ENCODE peak calls at places on chromosomes 5 and 9, in ten cellular contexts. One of them, this sample, is unnamed.
A peak's percentile ranks its signal among the peaks of the same experiment; 100 is the strongest.

GRCh38 chr5:141434006-141434405 is 3.7 kb downstream of the PCDHGA12 start:
- DNase-seq in H1: no peak
- DNase-seq in activated T-helper 1 cell treated with anti-CD3 and anti-CD28 coated beads, Interleukin-12 subunit alpha, Interleukin-12 subunit beta, Interleukin-2, Interleukin-4 antibody, amounts not matched to agents 30 ng/mL and 10 ng/mL and 1 ng/mL, durations not matched to agents 14 hours and 24 hours and 36 hours: no peak
- DNase-seq in NCI-H82: no peak
- DNase-seq in cerebellum: no peak
- DNase-seq in stimulated activated CD4-positive, alpha-beta T cell treated with anti-CD3 and anti-CD28 coated beads, Interleukin-4, amount 100 ng/mL, for 1 hour: no peak
- DNase-seq in hypothalamus: no peak
- DNase-seq in activated CD4-positive, alpha-beta T cell treated with anti-CD3 and anti-CD28 coated beads, Interleukin-2, amount 50 U/mL, for 48 hours: no peak
- DNase-seq in tibial artery: no peak
- DNase-seq in neuronal stem cell: no peak
- DNase-seq in this sample: no peak

GRCh38 chr5:160353379-160353778 is 17.0 kb downstream of the C1QTNF2 start:
- DNase-seq in H1: no peak
- DNase-seq in activated T-helper 1 cell treated with anti-CD3 and anti-CD28 coated beads, Interleukin-12 subunit alpha, Interleukin-12 subunit beta, Interleukin-2, Interleukin-4 antibody, amounts not matched to agents 30 ng/mL and 10 ng/mL and 1 ng/mL, durations not matched to agents 14 hours and 24 hours and 36 hours: no peak
- DNase-seq in NCI-H82: no peak
- DNase-seq in cerebellum: peak; percentile 91
- DNase-seq in stimulated activated CD4-positive, alpha-beta T cell treated with anti-CD3 and anti-CD28 coated beads, Interleukin-4, amount 100 ng/mL, for 1 hour: no peak
- DNase-seq in hypothalamus: no peak
- DNase-seq in activated CD4-positive, alpha-beta T cell treated with anti-CD3 and anti-CD28 coated beads, Interleukin-2, amount 50 U/mL, for 48 hours: no peak
- DNase-seq in tibial artery: peak; percentile 72
- DNase-seq in neuronal stem cell: no peak
- DNase-seq in this sample: no peak

GRCh38 chr9:135090547-135090946 is 3.1 kb downstream of the OLFM1 start:
- DNase-seq in H1: no peak
- DNase-seq in activated T-helper 1 cell treated with anti-CD3 and anti-CD28 coated beads, Interleukin-12 subunit alpha, Interleukin-12 subunit beta, Interleukin-2, Interleukin-4 antibody, amounts not matched to agents 30 ng/mL and 10 ng/mL and 1 ng/mL, durations not matched to agents 14 hours and 24 hours and 36 hours: no peak
- DNase-seq in NCI-H82: no peak
- DNase-seq in cerebellum: no peak
- DNase-seq in stimulated activated CD4-positive, alpha-beta T cell treated with anti-CD3 and anti-CD28 coated beads, Interleukin-4, amount 100 ng/mL, for 1 hour: no peak
- DNase-seq in hypothalamus: no peak
- DNase-seq in activated CD4-positive, alpha-beta T cell treated with anti-CD3 and anti-CD28 coated beads, Interleukin-2, amount 50 U/mL, for 48 hours: no peak
- DNase-seq in tibial artery: no peak
- DNase-seq in neuronal stem cell: no peak
- DNase-seq in this sample: no peak

GRCh38 chr5:22560115-22560514 is 293.0 kb downstream of the CDH12 start:
- DNase-seq in H1: no peak
- DNase-seq in activated T-helper 1 cell treated with anti-CD3 and anti-CD28 coated beads, Interleukin-12 subunit alpha, Interleukin-12 subunit beta, Interleukin-2, Interleukin-4 antibody, amounts not matched to agents 30 ng/mL and 10 ng/mL and 1 ng/mL, durations not matched to agents 14 hours and 24 hours and 36 hours: no peak
- DNase-seq in NCI-H82: no peak
- DNase-seq in cerebellum: no peak
- DNase-seq in stimulated activated CD4-positive, alpha-beta T cell treated with anti-CD3 and anti-CD28 coated beads, Interleukin-4, amount 100 ng/mL, for 1 hour: no peak
- DNase-seq in hypothalamus: no peak
- DNase-seq in activated CD4-positive, alpha-beta T cell treated with anti-CD3 and anti-CD28 coated beads, Interleukin-2, amount 50 U/mL, for 48 hours: no peak
- DNase-seq in tibial artery: no peak
- DNase-seq in neuronal stem cell: no peak
- DNase-seq in this sample: no peak

GRCh38 chr9:136105398-136106135 is 10.5 kb upstream of the NACC2 start:
- DNase-seq in H1: no peak
- DNase-seq in activated T-helper 1 cell treated with anti-CD3 and anti-CD28 coated beads, Interleukin-12 subunit alpha, Interleukin-12 subunit beta, Interleukin-2, Interleukin-4 antibody, amounts not matched to agents 30 ng/mL and 10 ng/mL and 1 ng/mL, durations not matched to agents 14 hours and 24 hours and 36 hours: no peak
- DNase-seq in NCI-H82: no peak
- DNase-seq in cerebellum: no peak
- DNase-seq in stimulated activated CD4-positive, alpha-beta T cell treated with anti-CD3 and anti-CD28 coated beads, Interleukin-4, amount 100 ng/mL, for 1 hour: no peak
- DNase-seq in hypothalamus: no peak
- DNase-seq in activated CD4-positive, alpha-beta T cell treated with anti-CD3 and anti-CD28 coated beads, Interleukin-2, amount 50 U/mL, for 48 hours: no peak
- DNase-seq in tibial artery: peak; percentile 56
- DNase-seq in neuronal stem cell: no peak
- DNase-seq in this sample: no peak

GRCh38 chr5:132253452-132254320 is 3.8 kb upstream of the PDLIM4 start:
- DNase-seq in H1: no peak
- DNase-seq in activated T-helper 1 cell treated with anti-CD3 and anti-CD28 coated beads, Interleukin-12 subunit alpha, Interleukin-12 subunit beta, Interleukin-2, Interleukin-4 antibody, amounts not matched to agents 30 ng/mL and 10 ng/mL and 1 ng/mL, durations not matched to agents 14 hours and 24 hours and 36 hours: no peak
- DNase-seq in NCI-H82: no peak
- DNase-seq in cerebellum: no peak
- DNase-seq in stimulated activated CD4-positive, alpha-beta T cell treated with anti-CD3 and anti-CD28 coated beads, Interleukin-4, amount 100 ng/mL, for 1 hour: no peak
- DNase-seq in hypothalamus: no peak
- DNase-seq in activated CD4-positive, alpha-beta T cell treated with anti-CD3 and anti-CD28 coated beads, Interleukin-2, amount 50 U/mL, for 48 hours: no peak
- DNase-seq in tibial artery: no peak
- DNase-seq in neuronal stem cell: no peak
- DNase-seq in this sample: peak; percentile 3

GRCh38 chr9:113536483-113537226 is 73.1 kb downstream of the RGS3 start:
- DNase-seq in H1: no peak
- DNase-seq in activated T-helper 1 cell treated with anti-CD3 and anti-CD28 coated beads, Interleukin-12 subunit alpha, Interleukin-12 subunit beta, Interleukin-2, Interleukin-4 antibody, amounts not matched to agents 30 ng/mL and 10 ng/mL and 1 ng/mL, durations not matched to agents 14 hours and 24 hours and 36 hours: no peak
- DNase-seq in NCI-H82: peak; percentile 68
- DNase-seq in cerebellum: peak; percentile 20
- DNase-seq in stimulated activated CD4-positive, alpha-beta T cell treated with anti-CD3 and anti-CD28 coated beads, Interleukin-4, amount 100 ng/mL, for 1 hour: no peak
- DNase-seq in hypothalamus: peak; percentile 91
- DNase-seq in activated CD4-positive, alpha-beta T cell treated with anti-CD3 and anti-CD28 coated beads, Interleukin-2, amount 50 U/mL, for 48 hours: no peak
- DNase-seq in tibial artery: peak; percentile 65
- DNase-seq in neuronal stem cell: peak; percentile 20
- DNase-seq in this sample: no peak

GRCh38 chr9:100731557-100731956 is 153.7 kb downstream of the CAVIN4 start:
- DNase-seq in H1: no peak
- DNase-seq in activated T-helper 1 cell treated with anti-CD3 and anti-CD28 coated beads, Interleukin-12 subunit alpha, Interleukin-12 subunit beta, Interleukin-2, Interleukin-4 antibody, amounts not matched to agents 30 ng/mL and 10 ng/mL and 1 ng/mL, durations not matched to agents 14 hours and 24 hours and 36 hours: no peak
- DNase-seq in NCI-H82: no peak
- DNase-seq in cerebellum: no peak
- DNase-seq in stimulated activated CD4-positive, alpha-beta T cell treated with anti-CD3 and anti-CD28 coated beads, Interleukin-4, amount 100 ng/mL, for 1 hour: no peak
- DNase-seq in hypothalamus: no peak
- DNase-seq in activated CD4-positive, alpha-beta T cell treated with anti-CD3 and anti-CD28 coated beads, Interleukin-2, amount 50 U/mL, for 48 hours: no peak
- DNase-seq in tibial artery: no peak
- DNase-seq in neuronal stem cell: no peak
- DNase-seq in this sample: no peak

GRCh38 chr5:119926301-119926700 is 296.9 kb downstream of the FAM170A start:
- DNase-seq in H1: no peak
- DNase-seq in activated T-helper 1 cell treated with anti-CD3 and anti-CD28 coated beads, Interleukin-12 subunit alpha, Interleukin-12 subunit beta, Interleukin-2, Interleukin-4 antibody, amounts not matched to agents 30 ng/mL and 10 ng/mL and 1 ng/mL, durations not matched to agents 14 hours and 24 hours and 36 hours: no peak
- DNase-seq in NCI-H82: no peak
- DNase-seq in cerebellum: no peak
- DNase-seq in stimulated activated CD4-positive, alpha-beta T cell treated with anti-CD3 and anti-CD28 coated beads, Interleukin-4, amount 100 ng/mL, for 1 hour: no peak
- DNase-seq in hypothalamus: no peak
- DNase-seq in activated CD4-positive, alpha-beta T cell treated with anti-CD3 and anti-CD28 coated beads, Interleukin-2, amount 50 U/mL, for 48 hours: no peak
- DNase-seq in tibial artery: no peak
- DNase-seq in neuronal stem cell: no peak
- DNase-seq in this sample: no peak

GRCh38 chr9:72509053-72509452 is 12.4 kb upstream of the TMC1 start:
- DNase-seq in H1: no peak
- DNase-seq in activated T-helper 1 cell treated with anti-CD3 and anti-CD28 coated beads, Interleukin-12 subunit alpha, Interleukin-12 subunit beta, Interleukin-2, Interleukin-4 antibody, amounts not matched to agents 30 ng/mL and 10 ng/mL and 1 ng/mL, durations not matched to agents 14 hours and 24 hours and 36 hours: no peak
- DNase-seq in NCI-H82: no peak
- DNase-seq in cerebellum: no peak
- DNase-seq in stimulated activated CD4-positive, alpha-beta T cell treated with anti-CD3 and anti-CD28 coated beads, Interleukin-4, amount 100 ng/mL, for 1 hour: no peak
- DNase-seq in hypothalamus: no peak
- DNase-seq in activated CD4-positive, alpha-beta T cell treated with anti-CD3 and anti-CD28 coated beads, Interleukin-2, amount 50 U/mL, for 48 hours: no peak
- DNase-seq in tibial artery: no peak
- DNase-seq in neuronal stem cell: no peak
- DNase-seq in this sample: no peak

GRCh38 chr9:136667217-136667939 is 4.7 kb downstream of the EGFL7 start:
- DNase-seq in H1: no peak
- DNase-seq in activated T-helper 1 cell treated with anti-CD3 and anti-CD28 coated beads, Interleukin-12 subunit alpha, Interleukin-12 subunit beta, Interleukin-2, Interleukin-4 antibody, amounts not matched to agents 30 ng/mL and 10 ng/mL and 1 ng/mL, durations not matched to agents 14 hours and 24 hours and 36 hours: no peak
- DNase-seq in NCI-H82: peak; percentile 18
- DNase-seq in cerebellum: no peak
- DNase-seq in stimulated activated CD4-positive, alpha-beta T cell treated with anti-CD3 and anti-CD28 coated beads, Interleukin-4, amount 100 ng/mL, for 1 hour: no peak
- DNase-seq in hypothalamus: no peak
- DNase-seq in activated CD4-positive, alpha-beta T cell treated with anti-CD3 and anti-CD28 coated beads, Interleukin-2, amount 50 U/mL, for 48 hours: no peak
- DNase-seq in tibial artery: no peak
- DNase-seq in neuronal stem cell: no peak
- DNase-seq in this sample: no peak

GRCh38 chr5:150457562-150458240 is 8.2 kb upstream of the RPS14 start:
- DNase-seq in H1: no peak
- DNase-seq in activated T-helper 1 cell treated with anti-CD3 and anti-CD28 coated beads, Interleukin-12 subunit alpha, Interleukin-12 subunit beta, Interleukin-2, Interleukin-4 antibody, amounts not matched to agents 30 ng/mL and 10 ng/mL and 1 ng/mL, durations not matched to agents 14 hours and 24 hours and 36 hours: no peak
- DNase-seq in NCI-H82: no peak
- DNase-seq in cerebellum: no peak
- DNase-seq in stimulated activated CD4-positive, alpha-beta T cell treated with anti-CD3 and anti-CD28 coated beads, Interleukin-4, amount 100 ng/mL, for 1 hour: no peak
- DNase-seq in hypothalamus: no peak
- DNase-seq in activated CD4-positive, alpha-beta T cell treated with anti-CD3 and anti-CD28 coated beads, Interleukin-2, amount 50 U/mL, for 48 hours: no peak
- DNase-seq in tibial artery: no peak
- DNase-seq in neuronal stem cell: no peak
- DNase-seq in this sample: no peak

GRCh38 chr9:26946753-26947727 is at the start of gene PLAA:
- DNase-seq in H1: peak; percentile 75
- DNase-seq in activated T-helper 1 cell treated with anti-CD3 and anti-CD28 coated beads, Interleukin-12 subunit alpha, Interleukin-12 subunit beta, Interleukin-2, Interleukin-4 antibody, amounts not matched to agents 30 ng/mL and 10 ng/mL and 1 ng/mL, durations not matched to agents 14 hours and 24 hours and 36 hours: peak; percentile 82
- DNase-seq in NCI-H82: peak; percentile 91
- DNase-seq in cerebellum: peak; percentile 93
- DNase-seq in stimulated activated CD4-positive, alpha-beta T cell treated with anti-CD3 and anti-CD28 coated beads, Interleukin-4, amount 100 ng/mL, for 1 hour: peak; percentile 84
- DNase-seq in hypothalamus: peak; percentile 92
- DNase-seq in activated CD4-positive, alpha-beta T cell treated with anti-CD3 and anti-CD28 coated beads, Interleukin-2, amount 50 U/mL, for 48 hours: peak; percentile 86
- DNase-seq in tibial artery: peak; percentile 88
- DNase-seq in neuronal stem cell: peak; percentile 85
- DNase-seq in this sample: peak; percentile 89

GRCh38 chr5:55411881-55412280 is 104.1 kb downstream of the MTREX start:
- DNase-seq in H1: no peak
- DNase-seq in activated T-helper 1 cell treated with anti-CD3 and anti-CD28 coated beads, Interleukin-12 subunit alpha, Interleukin-12 subunit beta, Interleukin-2, Interleukin-4 antibody, amounts not matched to agents 30 ng/mL and 10 ng/mL and 1 ng/mL, durations not matched to agents 14 hours and 24 hours and 36 hours: no peak
- DNase-seq in NCI-H82: no peak
- DNase-seq in cerebellum: no peak
- DNase-seq in stimulated activated CD4-positive, alpha-beta T cell treated with anti-CD3 and anti-CD28 coated beads, Interleukin-4, amount 100 ng/mL, for 1 hour: no peak
- DNase-seq in hypothalamus: no peak
- DNase-seq in activated CD4-positive, alpha-beta T cell treated with anti-CD3 and anti-CD28 coated beads, Interleukin-2, amount 50 U/mL, for 48 hours: no peak
- DNase-seq in tibial artery: no peak
- DNase-seq in neuronal stem cell: no peak
- DNase-seq in this sample: no peak

GRCh38 chr5:14131855-14132503 is 11.2 kb upstream of the TRIO start:
- DNase-seq in H1: no peak
- DNase-seq in activated T-helper 1 cell treated with anti-CD3 and anti-CD28 coated beads, Interleukin-12 subunit alpha, Interleukin-12 subunit beta, Interleukin-2, Interleukin-4 antibody, amounts not matched to agents 30 ng/mL and 10 ng/mL and 1 ng/mL, durations not matched to agents 14 hours and 24 hours and 36 hours: no peak
- DNase-seq in NCI-H82: no peak
- DNase-seq in cerebellum: no peak
- DNase-seq in stimulated activated CD4-positive, alpha-beta T cell treated with anti-CD3 and anti-CD28 coated beads, Interleukin-4, amount 100 ng/mL, for 1 hour: no peak
- DNase-seq in hypothalamus: no peak
- DNase-seq in activated CD4-positive, alpha-beta T cell treated with anti-CD3 and anti-CD28 coated beads, Interleukin-2, amount 50 U/mL, for 48 hours: no peak
- DNase-seq in tibial artery: no peak
- DNase-seq in neuronal stem cell: no peak
- DNase-seq in this sample: no peak

GRCh38 chr9:89655990-89656657 is 51.3 kb downstream of the GADD45G start:
- DNase-seq in H1: no peak
- DNase-seq in activated T-helper 1 cell treated with anti-CD3 and anti-CD28 coated beads, Interleukin-12 subunit alpha, Interleukin-12 subunit beta, Interleukin-2, Interleukin-4 antibody, amounts not matched to agents 30 ng/mL and 10 ng/mL and 1 ng/mL, durations not matched to agents 14 hours and 24 hours and 36 hours: peak; percentile 45
- DNase-seq in NCI-H82: no peak
- DNase-seq in cerebellum: no peak
- DNase-seq in stimulated activated CD4-positive, alpha-beta T cell treated with anti-CD3 and anti-CD28 coated beads, Interleukin-4, amount 100 ng/mL, for 1 hour: no peak
- DNase-seq in hypothalamus: no peak
- DNase-seq in activated CD4-positive, alpha-beta T cell treated with anti-CD3 and anti-CD28 coated beads, Interleukin-2, amount 50 U/mL, for 48 hours: no peak
- DNase-seq in tibial artery: no peak
- DNase-seq in neuronal stem cell: no peak
- DNase-seq in this sample: no peak

GRCh38 chr5:142405814-142406395 is 81.1 kb upstream of the SPRY4 start:
- DNase-seq in H1: no peak
- DNase-seq in activated T-helper 1 cell treated with anti-CD3 and anti-CD28 coated beads, Interleukin-12 subunit alpha, Interleukin-12 subunit beta, Interleukin-2, Interleukin-4 antibody, amounts not matched to agents 30 ng/mL and 10 ng/mL and 1 ng/mL, durations not matched to agents 14 hours and 24 hours and 36 hours: no peak
- DNase-seq in NCI-H82: no peak
- DNase-seq in cerebellum: no peak
- DNase-seq in stimulated activated CD4-positive, alpha-beta T cell treated with anti-CD3 and anti-CD28 coated beads, Interleukin-4, amount 100 ng/mL, for 1 hour: no peak
- DNase-seq in hypothalamus: no peak
- DNase-seq in activated CD4-positive, alpha-beta T cell treated with anti-CD3 and anti-CD28 coated beads, Interleukin-2, amount 50 U/mL, for 48 hours: no peak
- DNase-seq in tibial artery: peak; percentile 22
- DNase-seq in neuronal stem cell: no peak
- DNase-seq in this sample: no peak

GRCh38 chr9:2298217-2298616 is 283.1 kb downstream of the SMARCA2 start:
- DNase-seq in H1: no peak
- DNase-seq in activated T-helper 1 cell treated with anti-CD3 and anti-CD28 coated beads, Interleukin-12 subunit alpha, Interleukin-12 subunit beta, Interleukin-2, Interleukin-4 antibody, amounts not matched to agents 30 ng/mL and 10 ng/mL and 1 ng/mL, durations not matched to agents 14 hours and 24 hours and 36 hours: no peak
- DNase-seq in NCI-H82: no peak
- DNase-seq in cerebellum: no peak
- DNase-seq in stimulated activated CD4-positive, alpha-beta T cell treated with anti-CD3 and anti-CD28 coated beads, Interleukin-4, amount 100 ng/mL, for 1 hour: no peak
- DNase-seq in hypothalamus: no peak
- DNase-seq in activated CD4-positive, alpha-beta T cell treated with anti-CD3 and anti-CD28 coated beads, Interleukin-2, amount 50 U/mL, for 48 hours: no peak
- DNase-seq in tibial artery: no peak
- DNase-seq in neuronal stem cell: no peak
- DNase-seq in this sample: no peak

GRCh38 chr9:4762889-4763521 is 22.0 kb upstream of the AK3 start:
- DNase-seq in H1: no peak
- DNase-seq in activated T-helper 1 cell treated with anti-CD3 and anti-CD28 coated beads, Interleukin-12 subunit alpha, Interleukin-12 subunit beta, Interleukin-2, Interleukin-4 antibody, amounts not matched to agents 30 ng/mL and 10 ng/mL and 1 ng/mL, durations not matched to agents 14 hours and 24 hours and 36 hours: no peak
- DNase-seq in NCI-H82: no peak
- DNase-seq in cerebellum: peak; percentile 44
- DNase-seq in stimulated activated CD4-positive, alpha-beta T cell treated with anti-CD3 and anti-CD28 coated beads, Interleukin-4, amount 100 ng/mL, for 1 hour: no peak
- DNase-seq in hypothalamus: no peak
- DNase-seq in activated CD4-positive, alpha-beta T cell treated with anti-CD3 and anti-CD28 coated beads, Interleukin-2, amount 50 U/mL, for 48 hours: no peak
- DNase-seq in tibial artery: peak; percentile 32
- DNase-seq in neuronal stem cell: peak; percentile 1
- DNase-seq in this sample: peak; percentile 38

GRCh38 chr9:18448101-18448500 is 25.9 kb upstream of the ADAMTSL1 start:
- DNase-seq in H1: no peak
- DNase-seq in activated T-helper 1 cell treated with anti-CD3 and anti-CD28 coated beads, Interleukin-12 subunit alpha, Interleukin-12 subunit beta, Interleukin-2, Interleukin-4 antibody, amounts not matched to agents 30 ng/mL and 10 ng/mL and 1 ng/mL, durations not matched to agents 14 hours and 24 hours and 36 hours: no peak
- DNase-seq in NCI-H82: no peak
- DNase-seq in cerebellum: no peak
- DNase-seq in stimulated activated CD4-positive, alpha-beta T cell treated with anti-CD3 and anti-CD28 coated beads, Interleukin-4, amount 100 ng/mL, for 1 hour: no peak
- DNase-seq in hypothalamus: no peak
- DNase-seq in activated CD4-positive, alpha-beta T cell treated with anti-CD3 and anti-CD28 coated beads, Interleukin-2, amount 50 U/mL, for 48 hours: no peak
- DNase-seq in tibial artery: no peak
- DNase-seq in neuronal stem cell: no peak
- DNase-seq in this sample: no peak

GRCh38 chr5:82754759-82755158 is 322.4 kb downstream of the TMEM167A start:
- DNase-seq in H1: no peak
- DNase-seq in activated T-helper 1 cell treated with anti-CD3 and anti-CD28 coated beads, Interleukin-12 subunit alpha, Interleukin-12 subunit beta, Interleukin-2, Interleukin-4 antibody, amounts not matched to agents 30 ng/mL and 10 ng/mL and 1 ng/mL, durations not matched to agents 14 hours and 24 hours and 36 hours: no peak
- DNase-seq in NCI-H82: no peak
- DNase-seq in cerebellum: no peak
- DNase-seq in stimulated activated CD4-positive, alpha-beta T cell treated with anti-CD3 and anti-CD28 coated beads, Interleukin-4, amount 100 ng/mL, for 1 hour: no peak
- DNase-seq in hypothalamus: no peak
- DNase-seq in activated CD4-positive, alpha-beta T cell treated with anti-CD3 and anti-CD28 coated beads, Interleukin-2, amount 50 U/mL, for 48 hours: no peak
- DNase-seq in tibial artery: no peak
- DNase-seq in neuronal stem cell: no peak
- DNase-seq in this sample: no peak

GRCh38 chr5:83467315-83468044 is 4.1 kb upstream of the VCAN start:
- DNase-seq in H1: no peak
- DNase-seq in activated T-helper 1 cell treated with anti-CD3 and anti-CD28 coated beads, Interleukin-12 subunit alpha, Interleukin-12 subunit beta, Interleukin-2, Interleukin-4 antibody, amounts not matched to agents 30 ng/mL and 10 ng/mL and 1 ng/mL, durations not matched to agents 14 hours and 24 hours and 36 hours: no peak
- DNase-seq in NCI-H82: no peak
- DNase-seq in cerebellum: no peak
- DNase-seq in stimulated activated CD4-positive, alpha-beta T cell treated with anti-CD3 and anti-CD28 coated beads, Interleukin-4, amount 100 ng/mL, for 1 hour: no peak
- DNase-seq in hypothalamus: no peak
- DNase-seq in activated CD4-positive, alpha-beta T cell treated with anti-CD3 and anti-CD28 coated beads, Interleukin-2, amount 50 U/mL, for 48 hours: no peak
- DNase-seq in tibial artery: peak; percentile 55
- DNase-seq in neuronal stem cell: no peak
- DNase-seq in this sample: no peak

GRCh38 chr9:134276463-134277245 is 49.6 kb upstream of the RXRA start:
- DNase-seq in H1: no peak
- DNase-seq in activated T-helper 1 cell treated with anti-CD3 and anti-CD28 coated beads, Interleukin-12 subunit alpha, Interleukin-12 subunit beta, Interleukin-2, Interleukin-4 antibody, amounts not matched to agents 30 ng/mL and 10 ng/mL and 1 ng/mL, durations not matched to agents 14 hours and 24 hours and 36 hours: no peak
- DNase-seq in NCI-H82: peak; percentile 68
- DNase-seq in cerebellum: no peak
- DNase-seq in stimulated activated CD4-positive, alpha-beta T cell treated with anti-CD3 and anti-CD28 coated beads, Interleukin-4, amount 100 ng/mL, for 1 hour: no peak
- DNase-seq in hypothalamus: no peak
- DNase-seq in activated CD4-positive, alpha-beta T cell treated with anti-CD3 and anti-CD28 coated beads, Interleukin-2, amount 50 U/mL, for 48 hours: no peak
- DNase-seq in tibial artery: no peak
- DNase-seq in neuronal stem cell: no peak
- DNase-seq in this sample: no peak

GRCh38 chr5:150245111-150245789 is 44.3 kb downstream of the CAMK2A start:
- DNase-seq in H1: no peak
- DNase-seq in activated T-helper 1 cell treated with anti-CD3 and anti-CD28 coated beads, Interleukin-12 subunit alpha, Interleukin-12 subunit beta, Interleukin-2, Interleukin-4 antibody, amounts not matched to agents 30 ng/mL and 10 ng/mL and 1 ng/mL, durations not matched to agents 14 hours and 24 hours and 36 hours: no peak
- DNase-seq in NCI-H82: no peak
- DNase-seq in cerebellum: no peak
- DNase-seq in stimulated activated CD4-positive, alpha-beta T cell treated with anti-CD3 and anti-CD28 coated beads, Interleukin-4, amount 100 ng/mL, for 1 hour: no peak
- DNase-seq in hypothalamus: no peak
- DNase-seq in activated CD4-positive, alpha-beta T cell treated with anti-CD3 and anti-CD28 coated beads, Interleukin-2, amount 50 U/mL, for 48 hours: no peak
- DNase-seq in tibial artery: no peak
- DNase-seq in neuronal stem cell: no peak
- DNase-seq in this sample: no peak

GRCh38 chr5:96743065-96743768 is 64.5 kb downstream of the ERAP1 start:
- DNase-seq in H1: no peak
- DNase-seq in activated T-helper 1 cell treated with anti-CD3 and anti-CD28 coated beads, Interleukin-12 subunit alpha, Interleukin-12 subunit beta, Interleukin-2, Interleukin-4 antibody, amounts not matched to agents 30 ng/mL and 10 ng/mL and 1 ng/mL, durations not matched to agents 14 hours and 24 hours and 36 hours: no peak
- DNase-seq in NCI-H82: no peak
- DNase-seq in cerebellum: no peak
- DNase-seq in stimulated activated CD4-positive, alpha-beta T cell treated with anti-CD3 and anti-CD28 coated beads, Interleukin-4, amount 100 ng/mL, for 1 hour: no peak
- DNase-seq in hypothalamus: no peak
- DNase-seq in activated CD4-positive, alpha-beta T cell treated with anti-CD3 and anti-CD28 coated beads, Interleukin-2, amount 50 U/mL, for 48 hours: no peak
- DNase-seq in tibial artery: peak; percentile 46
- DNase-seq in neuronal stem cell: no peak
- DNase-seq in this sample: no peak

GRCh38 chr9:68844623-68845612 is 139.9 kb downstream of the PIP5K1B start:
- DNase-seq in H1: no peak
- DNase-seq in activated T-helper 1 cell treated with anti-CD3 and anti-CD28 coated beads, Interleukin-12 subunit alpha, Interleukin-12 subunit beta, Interleukin-2, Interleukin-4 antibody, amounts not matched to agents 30 ng/mL and 10 ng/mL and 1 ng/mL, durations not matched to agents 14 hours and 24 hours and 36 hours: no peak
- DNase-seq in NCI-H82: peak; percentile 60
- DNase-seq in cerebellum: peak; percentile 20
- DNase-seq in stimulated activated CD4-positive, alpha-beta T cell treated with anti-CD3 and anti-CD28 coated beads, Interleukin-4, amount 100 ng/mL, for 1 hour: peak; percentile 16
- DNase-seq in hypothalamus: no peak
- DNase-seq in activated CD4-positive, alpha-beta T cell treated with anti-CD3 and anti-CD28 coated beads, Interleukin-2, amount 50 U/mL, for 48 hours: peak; percentile 25
- DNase-seq in tibial artery: peak; percentile 36
- DNase-seq in neuronal stem cell: no peak
- DNase-seq in this sample: peak; percentile 31

GRCh38 chr5:20470997-20471396 is 483.0 kb upstream of the CDH18 start:
- DNase-seq in H1: no peak
- DNase-seq in activated T-helper 1 cell treated with anti-CD3 and anti-CD28 coated beads, Interleukin-12 subunit alpha, Interleukin-12 subunit beta, Interleukin-2, Interleukin-4 antibody, amounts not matched to agents 30 ng/mL and 10 ng/mL and 1 ng/mL, durations not matched to agents 14 hours and 24 hours and 36 hours: no peak
- DNase-seq in NCI-H82: no peak
- DNase-seq in cerebellum: no peak
- DNase-seq in stimulated activated CD4-positive, alpha-beta T cell treated with anti-CD3 and anti-CD28 coated beads, Interleukin-4, amount 100 ng/mL, for 1 hour: no peak
- DNase-seq in hypothalamus: no peak
- DNase-seq in activated CD4-positive, alpha-beta T cell treated with anti-CD3 and anti-CD28 coated beads, Interleukin-2, amount 50 U/mL, for 48 hours: no peak
- DNase-seq in tibial artery: no peak
- DNase-seq in neuronal stem cell: no peak
- DNase-seq in this sample: no peak

GRCh38 chr5:29897916-29898315 is 1295.6 kb upstream of the CDH6 start:
- DNase-seq in H1: no peak
- DNase-seq in activated T-helper 1 cell treated with anti-CD3 and anti-CD28 coated beads, Interleukin-12 subunit alpha, Interleukin-12 subunit beta, Interleukin-2, Interleukin-4 antibody, amounts not matched to agents 30 ng/mL and 10 ng/mL and 1 ng/mL, durations not matched to agents 14 hours and 24 hours and 36 hours: no peak
- DNase-seq in NCI-H82: no peak
- DNase-seq in cerebellum: no peak
- DNase-seq in stimulated activated CD4-positive, alpha-beta T cell treated with anti-CD3 and anti-CD28 coated beads, Interleukin-4, amount 100 ng/mL, for 1 hour: no peak
- DNase-seq in hypothalamus: no peak
- DNase-seq in activated CD4-positive, alpha-beta T cell treated with anti-CD3 and anti-CD28 coated beads, Interleukin-2, amount 50 U/mL, for 48 hours: no peak
- DNase-seq in tibial artery: no peak
- DNase-seq in neuronal stem cell: peak; percentile 64
- DNase-seq in this sample: no peak